ENCODE peak calls at places on chromosomes 13 and 19, in four cellular contexts. Q, P, R and S are unnamed samples.

GRCh38 chr19:39679791-39680168 is 24.1 kb downstream of the LGALS16 start:
- DNase-seq in Q (no peak), P (no peak), R (no peak), S (no peak)

GRCh38 chr13:50387124-50387581 is 371.9 kb downstream of the KCNRG start:
- DNase-seq in Q (peak), P (no peak), R (peak), S (no peak)

GRCh38 chr13:110014719-110015118 is 228.3 kb upstream of the IRS2 start:
- DNase-seq in Q (no peak), P (no peak), R (no peak), S (no peak)

GRCh38 chr13:50677687-50678463 is 165.6 kb downstream of the DLEU7 start:
- DNase-seq in Q (no peak), P (no peak), R (no peak), S (no peak)

GRCh38 chr19:31570718-31571117 is 221.5 kb upstream of the TSHZ3 start:
- DNase-seq in Q (no peak), P (no peak), R (no peak), S (no peak)

GRCh38 chr13:45370922-45371406 is 30.0 kb upstream of the TPT1 start:
- DNase-seq in Q (peak), P (peak), R (peak), S (peak)

GRCh38 chr19:53015159-53015558 is 1.4 kb downstream of the ERVV-1 start:
- DNase-seq in Q (no peak), P (no peak), R (no peak), S (no peak)

GRCh38 chr19:43581467-43581866 is 5.9 kb downstream of the PINLYP start:
- DNase-seq in Q (no peak), P (no peak), R (no peak), S (no peak)

GRCh38 chr19:35959040-35959967 is 23.1 kb downstream of the LRFN3 start:
- DNase-seq in Q (peak), P (peak), R (peak), S (peak)

GRCh38 chr19:8638078-8638619 is 7.7 kb downstream of the NFILZ start:
- DNase-seq in Q (no peak), P (no peak), R (no peak), S (no peak)

GRCh38 chr13:98909016-98909415 is 68.8 kb downstream of the DOCK9 start:
- DNase-seq in Q (no peak), P (no peak), R (no peak), S (no peak)

GRCh38 chr19:16649734-16650133 is 10.2 kb downstream of the SMIM7 start:
- DNase-seq in Q (no peak), P (no peak), R (no peak), S (no peak)